ENCODE peak calls at places on chromosomes 12 and 14, in nine cellular contexts. H, M, A, S, R, C, E, N and O are unnamed samples.
A peak's percentile ranks its signal among the peaks of the same experiment; 100 is the strongest.

GRCh38 chr12:27780612-27781408 is 774 bp upstream of the MANSC4 start:
- DNase-seq in A (no peak), M (peak; percentile 27), N (peak; percentile 70), R (peak; percentile 36), S (no peak), C (peak; percentile 18), E (peak; percentile 60), H (no peak), O (no peak)

GRCh38 chr14:100149789-100150611 is 9.4 kb downstream of the DEGS2 start:
- DNase-seq in M (no peak), N (no peak), S (no peak), C (peak; percentile 37), R (no peak), A (no peak), H (no peak), E (no peak), O (no peak)

GRCh38 chr12:74624206-74624605 is 86.6 kb downstream of the ATXN7L3B start:
- DNase-seq in E (no peak), M (no peak), R (peak; percentile 90), S (no peak), A (no peak), N (no peak), H (no peak), C (no peak), O (no peak)

GRCh38 chr12:26906704-26907103 is 31.1 kb downstream of the INTS13 start:
- DNase-seq in A (no peak), C (no peak), H (no peak), S (no peak), E (no peak), N (no peak), M (no peak), R (no peak), O (no peak)

GRCh38 chr12:121184984-121185894 is 24.7 kb upstream of the P2RX4 start:
- DNase-seq in S (no peak), C (no peak), N (no peak), A (no peak), H (no peak), M (no peak), E (no peak), R (no peak), O (no peak)

GRCh38 chr12:124377981-124378509 is 83.2 kb downstream of the RFLNA start:
- DNase-seq in A (no peak), C (no peak), N (no peak), S (no peak), E (no peak), M (no peak), H (no peak), R (no peak), O (no peak)

GRCh38 chr12:94458882-94459772 is 540 bp downstream of the CEP83 start:
- DNase-seq in S (no peak), R (no peak), A (peak; percentile 3), H (no peak), C (no peak), N (peak; percentile 38), M (peak; percentile 27), E (peak; percentile 54), O (peak; percentile 19)

GRCh38 chr12:82596484-82596883 is 90.2 kb upstream of the TMTC2 start:
- DNase-seq in R (no peak), H (no peak), C (no peak), N (no peak), S (no peak), A (no peak), M (no peak), E (no peak), O (no peak)

DNA sequence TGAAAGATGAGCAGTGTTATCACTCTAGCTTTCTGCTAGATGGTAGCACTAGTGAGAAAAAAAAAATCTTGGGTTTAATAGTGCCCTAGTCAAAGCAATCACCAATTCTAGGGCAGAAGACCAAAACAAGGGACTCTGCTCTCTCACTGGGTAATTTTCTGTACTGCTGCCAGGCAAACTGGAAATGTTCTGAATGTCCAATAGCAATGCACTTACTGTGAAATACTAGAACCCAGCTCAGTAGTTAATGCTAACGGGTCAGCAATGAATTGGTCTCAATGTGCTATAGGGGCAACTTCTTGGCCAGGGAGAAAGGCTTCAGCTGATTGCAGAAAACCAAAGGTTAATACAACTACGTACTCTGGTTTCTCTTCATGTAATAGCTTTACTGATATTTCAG is 2.2 kb downstream of the ATF7 start:
- DNase-seq in A (no peak), R (no peak), C (peak; percentile 72), H (no peak), S (no peak), E (peak; percentile 76), M (peak; percentile 27), N (peak; percentile 54), O (peak; percentile 42)
- H3K4me3 ChIP-seq in A (peak overlapping the region; percentile 15), R (peak overlapping the region; percentile 91), C (peak overlapping the region; percentile 87), H (peak overlapping the region; percentile 72), S (peak overlapping the region; percentile 63), E (peak overlapping the region; percentile 92), M (peak overlapping the region; percentile 83), N (peak overlapping the region; percentile 75), O (peak overlapping the region; percentile 68)

GRCh38 chr12:6843118-6843902 is 2.6 kb downstream of the GNB3 start:
- DNase-seq in N (no peak), S (no peak), A (no peak), M (no peak), C (no peak), H (no peak), R (no peak), E (no peak), O (no peak)
- TF ChIP-seq CTCF in N (no peak), S (no peak), A (no peak), M (peak; percentile 16), C (no peak), H (no peak), R (no peak), E (no peak), O (no peak)

DNA sequence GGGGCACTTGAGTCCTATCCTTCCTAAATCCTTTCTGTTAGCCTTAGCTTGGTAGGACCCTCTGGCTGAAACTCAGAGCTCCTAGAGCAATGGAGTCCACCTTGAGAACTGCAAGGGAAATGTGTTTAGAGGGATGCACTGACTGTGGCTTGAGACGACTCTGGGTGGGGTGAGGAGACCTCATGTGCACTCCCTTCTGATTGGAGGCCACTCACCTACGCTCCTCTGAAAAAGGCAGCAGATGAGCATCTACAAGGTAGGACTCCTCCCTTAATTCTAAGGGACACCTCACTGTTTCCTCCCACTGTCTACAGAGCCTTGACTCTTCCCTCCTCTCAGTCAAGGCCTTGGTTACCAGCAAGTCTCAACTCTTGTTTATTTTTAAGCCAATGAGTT is 1.0 kb downstream of the MAP3K12 start:
- DNase-seq in N (no peak), R (no peak), E (no peak), S (no peak), A (no peak), C (no peak), H (no peak), M (no peak), O (no peak)
- H3K4me3 ChIP-seq in N (peak overlapping the region; percentile 69), R (no peak overlapping the region), E (peak overlapping the region; percentile 91), S (peak overlapping the region; percentile 72), A (peak overlapping the region; percentile 89), C (peak overlapping the region; percentile 39), H (no peak overlapping the region), M (peak overlapping the region; percentile 74), O (peak overlapping the region; percentile 56)

GRCh38 chr12:5912437-5913334 is 32.4 kb downstream of the ANO2 start:
- DNase-seq in C (no peak), R (no peak), H (no peak), A (no peak), E (no peak), M (no peak), S (no peak), N (no peak), O (no peak)
- TF ChIP-seq CTCF in C (no peak), R (peak; percentile 25), H (no peak), A (peak; percentile 27), E (no peak), M (peak; percentile 33), S (no peak), N (peak; percentile 24), O (peak; percentile 18)

GRCh38 chr14:94472842-94473241 is 3.2 kb downstream of the SERPINA9 start:
- DNase-seq in N (no peak), E (no peak), A (no peak), M (no peak), S (peak; percentile 43), H (no peak), R (no peak), C (no peak), O (no peak)
- H3K4me3 ChIP-seq in N (no peak overlapping the region), E (no peak overlapping the region), A (no peak overlapping the region), M (no peak overlapping the region), S (no peak overlapping the region), H (no peak overlapping the region), R (no peak overlapping the region), C (no peak overlapping the region), O (no peak overlapping the region)

GRCh38 chr12:108400060-108400459 is 60.9 kb upstream of the CMKLR1 start:
- DNase-seq in S (no peak), C (peak; percentile 81), M (no peak), E (no peak), R (no peak), H (no peak), A (no peak), N (no peak), O (no peak)

GRCh38 chr12:108399514-108399913 is 60.4 kb upstream of the CMKLR1 start:
- DNase-seq in C (peak; percentile 91), H (no peak), M (no peak), E (no peak), R (no peak), S (no peak), N (peak; percentile 13), A (no peak), O (no peak)

GRCh38 chr12:108401964-108402363 is 62.9 kb upstream of the CMKLR1 start:
- DNase-seq in C (no peak), N (no peak), R (no peak), A (no peak), M (no peak), S (no peak), H (no peak), E (no peak), O (no peak)

GRCh38 chr12:108400900-108401480 is 61.9 kb upstream of the CMKLR1 start:
- DNase-seq in H (no peak), N (no peak), E (no peak), R (no peak), M (no peak), C (peak; percentile 69), S (no peak), A (no peak), O (no peak)

DNA sequence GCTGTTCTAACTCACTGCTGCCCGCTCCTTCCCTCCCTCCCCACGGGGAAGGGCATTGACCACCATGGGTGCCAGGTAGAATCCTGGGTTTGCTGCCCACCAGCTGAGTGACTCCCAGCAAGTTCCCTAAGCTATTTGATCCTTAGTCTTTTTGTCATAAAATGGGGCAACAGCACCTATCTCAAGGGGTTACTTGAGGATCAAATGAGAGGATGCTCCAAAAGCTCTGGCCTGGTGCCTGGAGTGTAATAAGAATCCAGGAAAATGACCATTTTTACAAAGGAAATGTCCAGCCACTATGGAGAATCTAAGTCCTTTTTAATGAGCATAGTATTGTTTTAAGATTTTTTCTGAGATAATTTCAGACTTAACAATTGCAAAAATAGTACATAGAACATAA is 61.4 kb upstream of the CMKLR1 start:
- DNase-seq in A (no peak), N (no peak), H (no peak), R (no peak), C (peak; percentile 66), E (no peak), M (no peak), S (no peak), O (no peak)
- TF ChIP-seq CTCF in A (no peak), N (no peak), H (no peak), R (no peak), C (no peak), E (no peak), M (no peak), S (no peak), O (no peak)

GRCh38 chr14:70670992-70671651 is 29.4 kb downstream of the TTC9 start:
- DNase-seq in R (no peak), A (no peak), C (no peak), N (peak; percentile 12), E (no peak), H (no peak), M (no peak), S (no peak), O (peak; percentile 23)
- H3K4me3 ChIP-seq in R (no peak overlapping the region), A (no peak overlapping the region), C (no peak overlapping the region), N (no peak overlapping the region), E (no peak overlapping the region), H (no peak overlapping the region), M (no peak overlapping the region), S (no peak overlapping the region), O (no peak overlapping the region)